ENCODE peak calls at places on chromosomes 1 and 21, in five cellular contexts. A, D, E, K and Z are unnamed samples.

GRCh38 chr1:209835782-209836298 is 8.1 kb downstream of the UTP25 start:
- DNase-seq in A (peak; percentile 75), D (no peak), E (no peak), K (peak; percentile 61), Z (no peak)

GRCh38 chr1:147725685-147726084 is 34.7 kb downstream of the GJA5 start:
- DNase-seq in A (no peak), D (no peak), E (no peak), K (no peak), Z (no peak)

GRCh38 chr1:244896550-244896949 is 32.2 kb upstream of the HNRNPU start:
- DNase-seq in A (peak; percentile 79), D (peak; percentile 80), E (no peak), K (peak; percentile 75), Z (no peak)

GRCh38 chr1:6148497-6149241 is 31.5 kb downstream of the CHD5 start:
- DNase-seq in A (no peak), D (peak; percentile 42), E (peak; percentile 61), K (no peak), Z (no peak)

GRCh38 chr1:186236921-186237320 is 138.1 kb downstream of the TPR start:
- DNase-seq in A (peak; percentile 96), D (peak; percentile 76), E (peak; percentile 93), K (peak; percentile 94), Z (no peak)

GRCh38 chr1:64495878-64496277 is 25.9 kb downstream of the CACHD1 start:
- DNase-seq in A (no peak), D (peak; percentile 49), E (no peak), K (no peak), Z (no peak)

GRCh38 chr1:95311762-95312161 is 77.8 kb downstream of the RWDD3 start:
- DNase-seq in A (no peak), D (no peak), E (no peak), K (no peak), Z (no peak)

GRCh38 chr1:73356485-73356884 is 841.5 kb downstream of the LRRIQ3 start:
- DNase-seq in A (no peak), D (no peak), E (no peak), K (no peak), Z (no peak)

GRCh38 chr1:118963456-118964430 is 24.4 kb downstream of the TBX15 start:
- DNase-seq in A (peak; percentile 30), D (peak; percentile 35), E (peak; percentile 39), K (peak; percentile 20), Z (no peak)

GRCh38 chr1:37123266-37123665 is 89.0 kb upstream of the GRIK3 start:
- DNase-seq in A (no peak), D (peak; percentile 25), E (no peak), K (no peak), Z (no peak)

GRCh38 chr1:181486098-181486420 is 2.7 kb downstream of the CACNA1E start:
- DNase-seq in A (no peak), D (no peak), E (no peak), K (no peak), Z (no peak)

GRCh38 chr1:168065511-168065910 is 71.2 kb downstream of the GPR161 start:
- DNase-seq in A (no peak), D (no peak), E (no peak), K (no peak), Z (no peak)

GRCh38 chr1:220991959-220992704 is 112.9 kb downstream of the HLX start:
- DNase-seq in A (no peak), D (no peak), E (no peak), K (no peak), Z (no peak)

GRCh38 chr1:85461216-85461945 is 3.6 kb downstream of the DDAH1 start:
- DNase-seq in A (no peak), D (no peak), E (no peak), K (no peak), Z (no peak)

GRCh38 chr1:200410566-200410878 is 686 bp upstream of the ZNF281 start:
- DNase-seq in A (peak; percentile 40), D (peak; percentile 87), E (peak; percentile 88), K (peak; percentile 13), Z (peak; percentile 88)

GRCh38 chr1:35768350-35769187 is 1.2 kb downstream of the CLSPN start:
- DNase-seq in A (no peak), D (no peak), E (no peak), K (no peak), Z (no peak)

GRCh38 chr1:171877711-171878110 is 36.4 kb downstream of the DNM3 start:
- DNase-seq in A (peak; percentile 73), D (no peak), E (peak; percentile 88), K (peak; percentile 67), Z (no peak)

GRCh38 chr1:48006318-48006717 is 9.1 kb upstream of the TRABD2B start:
- DNase-seq in A (no peak), D (peak; percentile 42), E (peak; percentile 26), K (no peak), Z (no peak)

GRCh38 chr1:26109229-26110164 is 2.1 kb upstream of the PDIK1L start:
- DNase-seq in A (no peak), D (no peak), E (no peak), K (no peak), Z (no peak)

GRCh38 chr1:118047650-118048224 is 118.2 kb downstream of the WDR3 start:
- DNase-seq in A (no peak), D (no peak), E (no peak), K (no peak), Z (no peak)

GRCh38 chr1:110011527-110012041 is 22.8 kb upstream of the STRIP1 start:
- DNase-seq in A (peak; percentile 51), D (peak; percentile 71), E (peak; percentile 54), K (no peak), Z (peak; percentile 57)

GRCh38 chr1:93617670-93618488 is 63.8 kb downstream of the BCAR3 start:
- DNase-seq in A (no peak), D (no peak), E (no peak), K (no peak), Z (no peak)

GRCh38 chr1:26405281-26405915 is 5.2 kb upstream of the LIN28A start:
- DNase-seq in A (peak; percentile 82), D (peak; percentile 56), E (no peak), K (peak; percentile 79), Z (no peak)

GRCh38 chr1:187096689-187097088 is 267.9 kb downstream of the PLA2G4A start:
- DNase-seq in A (no peak), D (peak; percentile 46), E (no peak), K (no peak), Z (no peak)

GRCh38 chr1:112868191-112868590 is 87.8 kb downstream of the SLC16A1 start:
- DNase-seq in A (no peak), D (no peak), E (no peak), K (no peak), Z (no peak)

GRCh38 chr1:247390116-247390791 is 25.7 kb upstream of the NLRP3 start:
- DNase-seq in A (peak; percentile 43), D (peak; percentile 98), E (peak; percentile 66), K (peak; percentile 27), Z (peak; percentile 100)

GRCh38 chr1:241225741-241226140 is 131.3 kb downstream of the RGS7 start:
- DNase-seq in A (no peak), D (no peak), E (no peak), K (no peak), Z (no peak)

GRCh38 chr1:89451011-89451410 is 73.6 kb upstream of the LRRC8B start:
- DNase-seq in A (peak; percentile 75), D (peak; percentile 22), E (peak; percentile 90), K (peak; percentile 75), Z (peak; percentile 18)
- H4K20me1 ChIP-seq in A (no peaks in the 10 kb centered on the region), D (no peaks in the 10 kb centered on the region), E (no peaks in the 10 kb centered on the region), K (no peaks in the 10 kb centered on the region), Z (no peaks in the 10 kb centered on the region)

GRCh38 chr1:25026757-25027450 is 96.8 kb upstream of the RUNX3 start:
- DNase-seq in A (no peak), D (no peak), E (no peak), K (no peak), Z (no peak)
- TF ChIP-seq CTCF in A (no peak), D (no peak), E (no peak), K (no peak), Z (no peak)

GRCh38 chr1:243850013-243850367 is at the start of gene AKT3:
- DNase-seq in A (no peak), D (no peak), E (no peak), K (no peak), Z (no peak)
- H3K9ac ChIP-seq in A (peak within 1 kb of the TSS; percentile 88), D (peak within 1 kb of the TSS; percentile 93), E (peak within 1 kb of the TSS; percentile 93), K (peak within 1 kb of the TSS; percentile 86), Z (peak within 1 kb of the TSS; percentile 83)

DNA sequence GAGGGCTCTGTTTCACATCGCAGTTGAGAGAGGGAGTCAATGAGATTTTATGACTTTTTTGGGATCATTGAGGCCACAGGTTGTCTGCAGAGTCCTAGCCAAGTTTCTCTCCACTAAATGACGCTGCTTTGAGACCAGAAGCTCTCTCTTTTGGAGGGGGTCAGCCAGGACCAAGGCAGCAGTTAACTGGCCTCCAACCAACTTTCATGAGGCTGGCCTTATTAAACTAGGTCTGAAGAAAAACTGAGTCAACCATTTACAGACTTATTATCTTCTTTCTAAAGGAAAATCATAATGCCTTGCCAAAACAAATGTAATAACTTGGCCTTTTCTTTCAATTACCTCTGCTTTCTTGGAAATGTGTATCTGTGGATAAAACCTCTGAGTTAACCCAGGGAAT is 8.6 kb downstream of the WLS start:
- DNase-seq in A (peak; percentile 57), D (no peak), E (no peak), K (no peak), Z (no peak)
- H4K20me1 ChIP-seq in A (peaks cover 3% of the 10 kb centered on the region), D (no peaks in the 10 kb centered on the region), E (no peaks in the 10 kb centered on the region), K (peaks cover 72% of the 10 kb centered on the region), Z (no peaks in the 10 kb centered on the region)

DNA sequence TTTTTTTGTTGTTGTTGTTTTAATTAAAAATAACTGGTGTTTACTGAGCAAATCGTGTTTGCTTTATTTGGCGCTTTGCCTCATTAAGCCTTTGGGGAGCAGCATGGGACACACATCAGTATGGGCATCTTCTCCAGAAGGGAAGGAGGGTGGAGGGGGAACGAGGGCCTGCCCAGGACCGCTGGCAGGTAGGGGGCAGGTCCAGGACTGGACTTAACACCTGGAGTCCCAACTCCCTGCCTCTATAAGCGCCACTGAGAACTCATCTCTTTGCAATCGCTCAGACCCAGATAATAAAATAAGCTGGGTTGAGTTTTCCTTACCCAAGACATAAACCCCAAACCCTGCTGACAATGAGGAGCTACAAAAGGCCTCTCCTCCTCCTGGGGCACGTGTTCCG is 15.1 kb downstream of the ABCG1 start:
- DNase-seq in A (no peak), D (no peak), E (no peak), K (no peak), Z (no peak)
- TF ChIP-seq CTCF in A (no peak), D (no peak), E (no peak), K (no peak), Z (no peak)

GRCh38 chr21:43600642-43601397 is 58.5 kb downstream of the HSF2BP start:
- DNase-seq in A (peak; percentile 98), D (peak; percentile 92), E (peak; percentile 84), K (peak; percentile 98), Z (no peak)
- H3K9ac ChIP-seq in A (no peak overlapping the region), D (no peak overlapping the region), E (peak overlapping the region; percentile 69), K (peak overlapping the region; percentile 74), Z (no peak overlapping the region)

DNA sequence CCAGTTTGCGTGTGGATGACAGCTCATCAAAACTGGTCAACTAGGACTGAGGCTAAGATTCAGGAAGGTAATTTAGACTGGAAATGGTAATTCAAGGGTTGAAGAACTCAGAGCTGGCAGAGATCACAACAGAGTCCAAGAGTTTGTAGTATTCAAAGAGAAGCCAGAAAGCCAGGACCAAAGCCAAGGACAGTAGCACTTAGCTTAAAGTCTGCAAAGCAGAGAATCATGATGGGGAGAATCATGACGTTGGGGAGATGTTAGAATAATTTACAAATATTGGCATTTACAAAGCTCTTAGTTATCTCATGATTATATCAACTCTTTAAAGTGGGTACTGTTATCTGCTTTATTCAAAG is 32.6 kb downstream of the RNF11 start:
- DNase-seq in A (peak; percentile 52), D (no peak), E (no peak), K (peak; percentile 39), Z (no peak)
- H4K20me1 ChIP-seq in A (no peaks in the 10 kb centered on the region), D (no peaks in the 10 kb centered on the region), E (no peaks in the 10 kb centered on the region), K (no peaks in the 10 kb centered on the region), Z (no peaks in the 10 kb centered on the region)

GRCh38 chr21:43790053-43790524 is 712 bp downstream of the RRP1 start:
- DNase-seq in A (no peak), D (no peak), E (no peak), K (no peak), Z (no peak)
- TF ChIP-seq CTCF in A (no peak), D (no peak), E (no peak), K (no peak), Z (no peak)